ENCODE peak calls at places on chromosomes 6 and 20, in seven cellular contexts. R is EL; X is activated T-helper 1 cell treated with anti-CD3 and anti-CD28 coated beads, Interleukin-12 subunit alpha, Interleukin-12 subunit beta, Interleukin-2, Interleukin-4 antibody, amounts not matched to agents 30 ng/mL and 10 ng/mL and 1 ng/mL, durations not matched to agents 14 hours and 24 hours and 36 hours; C is cardiac muscle cell; V is lower lobe of right lung; J is SW 1271; O is HEK293T. I is an unnamed sample.

GRCh38 chr6:37106982-37107453 is 62.9 kb upstream of the PIM1 start:
- DNase-seq in R (no peak), C (no peak), X (no peak), O (no peak), J (no peak), V (no peak), I (no peak)

GRCh38 chr20:19602660-19603389 is 155.2 kb upstream of the RIN2 start:
- DNase-seq in X (no peak), C (no peak), J (no peak), V (no peak), O (no peak), R (no peak), I (no peak)

GRCh38 chr20:11792229-11792953 is 125.3 kb upstream of the BTBD3 start:
- DNase-seq in O (no peak), J (no peak), C (no peak), V (no peak), R (no peak), X (no peak), I (no peak)

GRCh38 chr6:20033697-20034407 is 178.4 kb downstream of the MBOAT1 start:
- DNase-seq in O (no peak), R (no peak), V (no peak), C (no peak), J (no peak), X (no peak), I (no peak)

GRCh38 chr6:43926644-43927524 is 156.9 kb downstream of the VEGFA start:
- DNase-seq in C (peak), V (peak), J (peak), O (peak), X (no peak), R (peak), I (no peak)

GRCh38 chr6:91812596-91813274 is 1225.9 kb upstream of the MAP3K7 start:
- DNase-seq in J (no peak), X (no peak), C (no peak), R (no peak), V (no peak), O (no peak), I (no peak)

GRCh38 chr6:2931055-2931454 is 27.9 kb upstream of the SERPINB9 start:
- DNase-seq in O (no peak), V (no peak), J (no peak), C (no peak), R (no peak), X (no peak), I (no peak)

GRCh38 chr6:21915707-21916399 is 322.3 kb downstream of the SOX4 start:
- DNase-seq in V (no peak), J (no peak), R (peak), C (peak), O (no peak), X (no peak), I (no peak)

GRCh38 chr6:41232667-41233066 is 4.5 kb downstream of the TREML4 start:
- DNase-seq in V (no peak), R (no peak), X (no peak), C (no peak), J (no peak), O (no peak), I (no peak)

GRCh38 chr6:158231551-158232444 is 63.6 kb downstream of the GTF2H5 start:
- DNase-seq in R (peak), O (peak), J (peak), X (peak), V (peak), C (peak), I (peak)

GRCh38 chr20:54550776-54551396 is 75.5 kb downstream of the DOK5 start:
- DNase-seq in V (no peak), R (no peak), C (peak), J (no peak), X (no peak), O (no peak), I (no peak)

GRCh38 chr6:138098306-138098705 is 8.9 kb downstream of the PERP start:
- DNase-seq in V (no peak), X (no peak), R (no peak), J (no peak), O (no peak), C (no peak), I (no peak)

GRCh38 chr6:53347921-53348435 is 772 bp downstream of the ELOVL5 start:
- DNase-seq in X (peak), C (peak), O (peak), V (peak), R (peak), J (peak), I (peak)

GRCh38 chr20:49811825-49812462 is 684 bp upstream of the SLC9A8 start:
- DNase-seq in R (peak), X (no peak), O (no peak), V (no peak), C (peak), J (peak), I (no peak)

GRCh38 chr20:50921055-50921454 is 10.2 kb downstream of the ADNP start:
- DNase-seq in J (peak), O (no peak), V (no peak), C (peak), X (no peak), R (no peak), I (no peak)

GRCh38 chr6:7271205-7271534 is 41.8 kb downstream of the SSR1 start:
- DNase-seq in X (no peak), C (no peak), R (no peak), V (no peak), O (no peak), J (no peak), I (no peak)

GRCh38 chr20:61875221-61875885 is 190.3 kb downstream of the TAF4 start:
- DNase-seq in X (no peak), R (no peak), J (no peak), O (no peak), V (no peak), C (no peak), I (no peak)

GRCh38 chr6:79833806-79834205 is 113.5 kb downstream of the ELOVL4 start:
- DNase-seq in R (no peak), J (no peak), V (no peak), O (no peak), X (no peak), C (no peak), I (no peak)

GRCh38 chr6:85428486-85428885 is 21.4 kb upstream of the NT5E start:
- DNase-seq in X (no peak), V (no peak), O (no peak), R (no peak), C (no peak), J (no peak), I (no peak)

GRCh38 chr6:91781946-91782345 is 1195.1 kb upstream of the MAP3K7 start:
- DNase-seq in X (no peak), R (no peak), O (no peak), J (no peak), C (no peak), V (no peak), I (no peak)

GRCh38 chr6:42708096-42708495 is 14.3 kb downstream of the PRPH2 start:
- DNase-seq in C (no peak), O (no peak), V (no peak), J (no peak), X (no peak), R (no peak), I (no peak)

GRCh38 chr6:25085761-25086160 is 150.0 kb upstream of the RIPOR2 start:
- DNase-seq in O (no peak), C (peak), J (no peak), V (no peak), R (no peak), X (no peak), I (no peak)

GRCh38 chr6:4941782-4942672 is 61.8 kb downstream of the RPP40 start:
- DNase-seq in J (peak), V (no peak), C (peak), O (no peak), R (peak), X (peak), I (no peak)

GRCh38 chr6:146265051-146265450 is 236.2 kb downstream of the GRM1 start:
- DNase-seq in X (no peak), O (no peak), V (no peak), J (no peak), C (no peak), R (peak), I (no peak)